ENCODE peak calls at places on chromosomes 6 and 20, in five cellular contexts. I is H1, K is neuronal stem cell, F is mesenchymal stem cell, E is IMR-90. V is an unnamed sample.

GRCh38 chr20:59825944-59826759 is 107.3 kb downstream of the SYCP2 start:
- DNase-seq in I (peak; percentile 33), K (no peak), F (no peak), E (no peak), V (peak; percentile 19)

GRCh38 chr6:52557389-52558265 is 19.2 kb downstream of the TRAM2 start:
- DNase-seq in I (peak; percentile 58), K (no peak), F (peak; percentile 78), E (peak; percentile 71), V (peak; percentile 42)

GRCh38 chr6:45488269-45488668 is 110.5 kb upstream of the SUPT3H start:
- DNase-seq in I (no peak), K (no peak), F (no peak), E (no peak), V (no peak)

GRCh38 chr20:36847009-36847709 is 28.8 kb upstream of the TLDC2 start:
- DNase-seq in I (no peak), K (no peak), F (peak; percentile 92), E (peak; percentile 83), V (no peak)

GRCh38 chr6:165728196-165728595 is 65.2 kb upstream of the PDE10A start:
- DNase-seq in I (no peak), K (no peak), F (no peak), E (no peak), V (no peak)

GRCh38 chr6:3211681-3212080 is 15.8 kb downstream of the TUBB2B start:
- DNase-seq in I (no peak), K (no peak), F (no peak), E (no peak), V (no peak)

GRCh38 chr6:164455835-164456234 is 853.6 kb downstream of the C6orf118 start:
- DNase-seq in I (peak; percentile 43), K (no peak), F (no peak), E (no peak), V (peak; percentile 32)

GRCh38 chr6:160036790-160037206 is 67.9 kb downstream of the IGF2R start:
- DNase-seq in I (no peak), K (no peak), F (no peak), E (peak; percentile 87), V (no peak)

GRCh38 chr6:22880686-22881433 is 311.5 kb downstream of the HDGFL1 start:
- DNase-seq in I (no peak), K (no peak), F (peak; percentile 94), E (peak; percentile 99), V (no peak)

GRCh38 chr6:163460307-163460782 is 45.8 kb downstream of the QKI start:
- DNase-seq in I (no peak), K (no peak), F (peak; percentile 69), E (peak; percentile 42), V (no peak)

GRCh38 chr6:43769526-43770416 is at the start of gene VEGFA:
- DNase-seq in I (peak; percentile 97), K (peak; percentile 89), F (peak; percentile 94), E (peak; percentile 90), V (peak; percentile 88)

GRCh38 chr6:151391021-151391470 is 313 bp downstream of the ZBTB2 start:
- DNase-seq in I (no peak), K (peak; percentile 77), F (peak; percentile 73), E (peak; percentile 60), V (peak; percentile 71)

GRCh38 chr6:130466052-130466743 is 100.4 kb downstream of the TMEM200A start:
- DNase-seq in I (no peak), K (no peak), F (no peak), E (peak; percentile 64), V (no peak)

GRCh38 chr6:145148392-145149175 is 586.7 kb downstream of the EPM2A start:
- DNase-seq in I (no peak), K (no peak), F (peak; percentile 74), E (peak; percentile 63), V (no peak)

GRCh38 chr20:9978395-9979004 is 56.3 kb upstream of the ANKEF1 start:
- DNase-seq in I (no peak), K (peak; percentile 47), F (peak; percentile 85), E (peak; percentile 89), V (no peak)

GRCh38 chr6:45376310-45377040 is 1.3 kb downstream of the SUPT3H start:
- DNase-seq in I (no peak), K (no peak), F (peak; percentile 59), E (peak; percentile 30), V (no peak)

GRCh38 chr20:41034239-41034638 is 5.6 kb downstream of the TOP1 start:
- DNase-seq in I (no peak), K (no peak), F (no peak), E (no peak), V (no peak)

GRCh38 chr20:18541741-18542140 is 25.5 kb upstream of the SMIM26 start:
- DNase-seq in I (no peak), K (no peak), F (no peak), E (no peak), V (no peak)

GRCh38 chr6:62614442-62614841 is 328.4 kb upstream of the KHDRBS2 start:
- DNase-seq in I (no peak), K (no peak), F (no peak), E (no peak), V (peak; percentile 29)

GRCh38 chr20:19025430-19026120 is 186.9 kb upstream of the SLC24A3 start:
- DNase-seq in I (peak; percentile 24), K (no peak), F (no peak), E (no peak), V (no peak)

GRCh38 chr20:49936153-49937022 is at the start of gene RNF114:
- DNase-seq in I (peak; percentile 88), K (peak; percentile 90), F (peak; percentile 88), E (peak; percentile 86), V (peak; percentile 88)
- H3K14ac ChIP-seq in I (no peak within 1 kb of the TSS), K (peak within 1 kb of the TSS; percentile 51), F (peak within 1 kb of the TSS; percentile 96), E (peak within 1 kb of the TSS; percentile 87), V (peak within 1 kb of the TSS; percentile 67)

DNA sequence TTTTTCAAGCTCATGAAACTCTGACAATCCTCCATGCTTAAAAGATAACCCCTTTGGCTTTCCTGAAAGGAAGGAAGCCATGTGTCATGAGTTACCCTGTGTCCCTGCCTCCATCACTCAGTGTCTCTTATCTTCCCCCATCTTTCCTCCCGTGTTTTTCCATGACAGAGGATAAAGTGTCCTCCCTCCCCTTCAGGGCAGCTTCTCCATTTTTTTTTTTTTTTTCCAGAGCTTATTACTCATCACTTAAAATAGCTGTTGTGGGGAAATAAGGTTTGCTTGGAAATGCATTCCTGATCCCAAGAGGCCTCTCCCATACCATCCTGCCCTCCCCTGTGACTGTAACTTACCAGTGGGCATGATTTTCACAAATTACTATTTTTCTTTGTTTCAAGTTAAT is 614.3 kb upstream of the FLRT3 start:
- DNase-seq in I (no peak), K (no peak), F (peak; percentile 86), E (no peak), V (no peak)
- H2BK15ac ChIP-seq in I (no peak overlapping the region), K (no peak overlapping the region), F (no peak overlapping the region), E (no peak overlapping the region), V (no peak overlapping the region)

GRCh38 chr20:61400499-61400898 is 148.4 kb downstream of the CDH4 start:
- DNase-seq in I (no peak), K (no peak), F (no peak), E (no peak), V (no peak)
- H3K14ac ChIP-seq in I (no peak overlapping the region), K (no peak overlapping the region), F (no peak overlapping the region), E (no peak overlapping the region), V (no peak overlapping the region)

DNA sequence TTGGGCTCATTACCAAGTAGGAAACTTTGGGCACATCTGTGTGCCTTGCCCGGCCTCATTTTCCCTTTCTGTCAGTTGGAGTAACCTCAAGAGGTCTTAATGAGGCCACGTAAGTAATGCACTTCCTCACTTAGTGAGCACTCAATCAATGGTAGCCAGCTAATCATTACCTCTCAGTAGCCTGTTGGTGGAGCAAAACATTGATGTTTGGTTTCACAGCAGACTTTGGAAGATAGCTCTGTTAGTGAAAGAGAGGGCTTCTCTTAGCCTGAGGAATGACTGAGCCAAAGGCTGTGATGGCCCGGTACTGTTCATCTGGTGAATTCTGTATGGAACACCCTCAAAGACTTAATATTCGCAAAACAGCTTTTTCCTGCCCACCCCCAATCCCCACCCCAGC is 55.9 kb upstream of the ID4 start:
- DNase-seq in I (no peak), K (no peak), F (no peak), E (no peak), V (no peak)
- H2BK15ac ChIP-seq in I (no peak overlapping the region), K (no peak overlapping the region), F (no peak overlapping the region), E (no peak overlapping the region), V (no peak overlapping the region)

GRCh38 chr20:53606364-53606985 is 12.8 kb upstream of the ZNF217 start:
- DNase-seq in I (no peak), K (no peak), F (peak; percentile 41), E (peak; percentile 82), V (no peak)
- H3K14ac ChIP-seq in I (no peak overlapping the region), K (no peak overlapping the region), F (no peak overlapping the region), E (no peak overlapping the region), V (no peak overlapping the region)

DNA sequence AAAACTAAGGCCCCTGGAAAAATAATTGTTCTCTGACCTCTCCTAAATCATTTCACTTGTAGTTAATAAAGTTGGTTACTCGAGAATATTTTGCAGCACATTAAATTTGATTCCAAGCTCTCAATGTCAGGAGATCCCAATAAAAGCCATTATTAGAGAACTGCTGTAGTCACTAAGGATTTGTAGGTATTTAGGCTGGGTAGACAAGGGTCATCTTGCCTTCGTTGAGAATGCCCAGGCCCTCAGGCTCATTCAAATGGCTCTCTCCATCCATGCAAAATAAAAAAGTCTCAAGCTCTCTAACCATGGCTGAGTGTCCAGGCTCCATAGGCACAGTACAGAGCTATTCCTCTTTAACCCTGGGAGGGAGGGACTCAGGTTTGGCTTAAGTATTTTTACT is 117.0 kb upstream of the HMGCLL1 start:
- DNase-seq in I (no peak), K (no peak), F (no peak), E (no peak), V (no peak)
- H2BK15ac ChIP-seq in I (no peak overlapping the region), K (no peak overlapping the region), F (no peak overlapping the region), E (no peak overlapping the region), V (no peak overlapping the region)

GRCh38 chr6:127019828-127020227 is 98.6 kb upstream of the RSPO3 start:
- DNase-seq in I (no peak), K (no peak), F (no peak), E (no peak), V (no peak)

GRCh38 chr6:127023001-127023778 is 95.3 kb upstream of the RSPO3 start:
- DNase-seq in I (no peak), K (no peak), F (no peak), E (no peak), V (no peak)

GRCh38 chr6:127026247-127026646 is 92.2 kb upstream of the RSPO3 start:
- DNase-seq in I (no peak), K (no peak), F (no peak), E (no peak), V (no peak)

DNA sequence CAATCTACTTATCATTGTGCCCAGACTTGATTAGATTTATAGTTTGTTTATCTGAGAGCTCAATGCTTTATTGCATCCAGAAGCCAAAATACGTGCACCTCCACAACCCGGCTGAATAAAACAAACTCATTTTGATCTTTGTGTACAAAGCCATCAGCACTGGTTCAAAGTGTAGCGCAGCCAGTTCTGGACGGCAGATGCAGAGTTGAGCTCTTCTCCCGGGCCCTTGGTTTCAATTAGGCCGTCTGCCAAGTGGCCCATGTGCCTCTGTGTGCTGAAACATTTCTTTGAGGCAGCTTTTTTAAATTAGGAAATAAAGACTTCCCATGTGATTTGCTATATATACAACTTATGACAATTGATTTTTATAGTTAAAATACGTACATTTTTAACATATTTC is 96.2 kb upstream of the RSPO3 start:
- DNase-seq in I (no peak), K (no peak), F (peak; percentile 53), E (no peak), V (no peak)
- H3K14ac ChIP-seq in I (no peak overlapping the region), K (no peak overlapping the region), F (no peak overlapping the region), E (no peak overlapping the region), V (no peak overlapping the region)